ENCODE peak calls at places on chromosomes 1 and 21, in six cellular contexts. F is keratinocyte; J is stimulated activated CD8-positive, alpha-beta memory T cell treated with anti-CD3 and anti-CD28 coated beads, Interleukin-12 subunit alpha, Interleukin-12 subunit beta, amount 100 ng/mL, for 4 hours; V is ELR; I is AG20443; W is fibroblast of lung. T is an unnamed sample.

GRCh38 chr21:30349572-30349971 is 1.2 kb upstream of the KRTAP23-1 start:
- DNase-seq in V (no peak), W (no peak), J (no peak), I (no peak), F (no peak), T (no peak)

GRCh38 chr1:214386747-214387146 is 105.8 kb downstream of the SMYD2 start:
- DNase-seq in J (no peak), W (peak; percentile 40), I (peak; percentile 38), F (no peak), V (peak; percentile 82), T (no peak)

GRCh38 chr1:185912504-185912903 is 178.3 kb downstream of the HMCN1 start:
- DNase-seq in W (no peak), F (no peak), J (no peak), I (no peak), V (no peak), T (no peak)

GRCh38 chr1:1344672-1345361 is 4.4 kb downstream of the DVL1 start:
- DNase-seq in F (peak; percentile 97), I (peak; percentile 58), V (peak; percentile 97), J (peak; percentile 37), W (peak; percentile 50), T (no peak)

GRCh38 chr1:208219098-208219658 is 25.0 kb downstream of the PLXNA2 start:
- DNase-seq in V (no peak), F (no peak), J (no peak), I (no peak), W (no peak), T (no peak)

GRCh38 chr1:59125154-59125553 is 171.7 kb upstream of the FGGY start:
- DNase-seq in F (no peak), J (no peak), I (no peak), W (no peak), V (no peak), T (no peak)

GRCh38 chr1:56439610-56440264 is 139.6 kb downstream of the PLPP3 start:
- DNase-seq in F (no peak), I (no peak), V (no peak), W (no peak), J (no peak), T (no peak)

GRCh38 chr1:180311011-180311730 is 81.1 kb downstream of the LHX4 start:
- DNase-seq in J (no peak), W (no peak), I (no peak), F (no peak), V (peak; percentile 92), T (no peak)

GRCh38 chr1:101236546-101237228 is at the start of gene S1PR1:
- DNase-seq in I (peak; percentile 67), F (peak; percentile 32), V (peak; percentile 91), J (peak; percentile 38), W (peak; percentile 73), T (peak; percentile 84)

GRCh38 chr1:9435101-9435636 is 104.1 kb upstream of the SLC25A33 start:
- DNase-seq in W (no peak), V (no peak), J (no peak), F (no peak), I (no peak), T (no peak)

GRCh38 chr1:229579101-229579651 is 20.7 kb upstream of the ABCB10 start:
- DNase-seq in W (peak; percentile 42), V (peak; percentile 42), J (no peak), F (no peak), I (peak; percentile 35), T (no peak)

GRCh38 chr1:14944471-14944981 is 209.0 kb upstream of the TMEM51 start:
- DNase-seq in W (no peak), I (no peak), V (no peak), F (no peak), J (no peak), T (no peak)

GRCh38 chr1:10415211-10415930 is 14.9 kb upstream of the CENPS start:
- DNase-seq in I (peak; percentile 54), F (no peak), W (peak; percentile 75), V (peak; percentile 66), J (no peak), T (no peak)

GRCh38 chr1:17212487-17213121 is 7.7 kb downstream of the PADI1 start:
- DNase-seq in F (no peak), J (peak; percentile 33), W (peak; percentile 77), I (peak; percentile 86), V (peak; percentile 59), T (no peak)

GRCh38 chr1:163535807-163536206 is 214.1 kb downstream of the NUF2 start:
- DNase-seq in V (peak; percentile 24), F (no peak), J (no peak), W (peak; percentile 65), I (peak; percentile 42), T (no peak)

GRCh38 chr1:179709841-179710329 is 33.2 kb upstream of the FAM163A start:
- DNase-seq in W (peak; percentile 32), J (no peak), V (peak; percentile 16), F (no peak), I (no peak), T (no peak)

GRCh38 chr1:225877570-225877969 is 4.6 kb downstream of the TMEM63A start:
- DNase-seq in J (no peak), W (peak; percentile 45), F (no peak), I (peak; percentile 74), V (peak; percentile 59), T (no peak)

GRCh38 chr1:40182956-40183710 is 21.9 kb downstream of the RLF start:
- DNase-seq in V (peak; percentile 58), W (peak; percentile 58), F (no peak), I (peak; percentile 10), J (no peak), T (no peak)

GRCh38 chr1:173329747-173330146 is 122.6 kb upstream of the TNFSF4 start:
- DNase-seq in V (peak; percentile 67), I (no peak), W (peak; percentile 49), J (no peak), F (no peak), T (no peak)

GRCh38 chr1:79785964-79786363 is 779.4 kb upstream of the ADGRL4 start:
- DNase-seq in F (no peak), J (no peak), W (no peak), V (no peak), I (no peak), T (no peak)

GRCh38 chr1:204345941-204346678 is 13.6 kb downstream of the PLEKHA6 start:
- DNase-seq in F (no peak), W (no peak), I (no peak), V (no peak), J (no peak), T (no peak)

GRCh38 chr1:51234721-51235425 is 1.2 kb upstream of the RNF11 start:
- DNase-seq in W (no peak), J (peak; percentile 7), I (peak; percentile 21), F (no peak), V (peak; percentile 71), T (no peak)

T was measured in ascending aorta.